ENCODE peak calls at places on chromosomes 5 and 9, in four cellular contexts. L is tibial nerve, N is left ventricle myocardium inferior, M is Peyer's patch. H is an unnamed sample. For H3K4me1, the result is how much of the 10 kb centered on the place peaks cover.

GRCh38 chr5:2891781-2892180 is 140.3 kb upstream of the IRX2 start:
- DNase-seq in L (no peak), M (no peak), N (no peak), H (no peak)

GRCh38 chr5:320524-321232 is 836 bp upstream of the AHRR start:
- DNase-seq in N (no peak), L (no peak), M (no peak), H (no peak)

GRCh38 chr9:526904-527591 is 312.4 kb downstream of the DOCK8 start:
- DNase-seq in N (no peak), L (no peak), M (no peak), H (no peak)

GRCh38 chr9:133003071-133003461 is 24.6 kb downstream of the GFI1B start:
- DNase-seq in N (no peak), L (no peak), M (no peak), H (no peak)

GRCh38 chr5:19734706-19735240 is 253.2 kb downstream of the CDH18 start:
- DNase-seq in N (no peak), M (no peak), L (no peak), H (no peak)

GRCh38 chr9:86901511-86901910 is 45.8 kb downstream of the GAS1 start:
- DNase-seq in M (no peak), N (no peak), L (no peak), H (no peak)

GRCh38 chr9:133137451-133138231 is 16.6 kb upstream of the RALGDS start:
- DNase-seq in N (peak), L (no peak), M (no peak), H (no peak)

GRCh38 chr5:177487975-177488374 is 9.4 kb downstream of the PDLIM7 start:
- DNase-seq in M (no peak), N (no peak), L (no peak), H (no peak)

GRCh38 chr9:19424176-19424779 is 15.5 kb downstream of the ACER2 start:
- DNase-seq in N (no peak), L (no peak), M (no peak), H (no peak)

GRCh38 chr5:141409598-141410306 is 1.9 kb downstream of the PCDHGB6 start:
- DNase-seq in N (no peak), L (no peak), M (no peak), H (no peak)

GRCh38 chr9:129162901-129163670 is 15.0 kb downstream of the IER5L start:
- DNase-seq in M (no peak), N (no peak), L (no peak), H (no peak)

DNA sequence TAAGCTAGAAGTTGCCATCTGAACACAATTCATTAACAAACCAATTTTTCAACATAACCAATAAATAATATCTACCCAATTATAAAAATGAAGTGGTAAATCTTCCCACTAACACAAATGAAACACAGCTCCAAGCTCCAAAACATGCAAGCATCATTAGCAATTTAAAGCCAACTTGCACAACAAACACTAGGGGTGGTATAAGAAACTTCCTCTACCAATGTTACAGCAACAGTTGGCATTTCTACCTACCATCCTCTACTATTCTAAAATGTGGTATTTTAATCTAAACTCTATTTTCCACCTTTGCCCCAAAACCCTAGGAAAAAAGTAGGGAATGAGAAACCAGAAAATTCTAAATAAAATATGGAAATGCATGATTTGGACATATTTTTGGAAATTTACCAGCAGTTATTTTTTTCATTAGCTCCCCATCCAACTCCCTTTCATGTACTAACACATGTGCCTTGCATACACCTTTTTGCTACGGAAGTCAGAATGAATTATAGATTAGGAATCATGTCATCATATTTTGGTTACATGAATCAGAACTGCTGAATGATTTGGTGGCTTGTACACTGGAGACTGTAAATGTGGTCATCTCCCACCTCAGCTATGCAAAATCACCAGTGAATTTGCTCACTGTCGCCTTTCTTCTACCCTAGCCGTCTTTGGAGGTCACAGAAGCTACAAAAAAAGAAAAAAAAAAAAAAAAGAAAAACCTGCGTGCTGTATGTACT is 4.1 kb downstream of the NR6A1 start:
- DNase-seq in N (no peak), L (no peak), M (no peak), H (no peak)
- H3K4me3 ChIP-seq in N (no peak), L (no peak), M (no peak), H (no peak)

DNA sequence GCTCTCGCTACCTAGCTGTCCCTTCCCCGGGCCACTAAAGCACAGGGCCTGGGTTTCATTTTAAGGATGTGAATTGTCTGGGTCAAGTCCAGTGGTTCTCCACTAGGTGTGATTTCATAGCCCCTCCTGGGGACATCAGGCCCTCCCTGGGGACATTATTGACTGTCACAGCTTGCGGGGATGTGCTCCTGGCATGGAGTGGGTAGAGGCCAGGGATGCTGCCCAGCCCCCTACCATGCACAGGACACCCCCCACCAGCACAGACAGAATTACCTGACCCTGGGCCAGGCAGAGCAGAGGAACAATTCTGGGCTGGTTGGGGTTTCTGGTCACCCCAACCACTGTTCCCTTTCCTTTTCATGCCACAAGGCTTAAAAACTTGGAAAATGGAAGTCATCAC is 4.1 kb downstream of the FAM78A start:
- DNase-seq in N (no peak), M (no peak), L (no peak), H (no peak)
- H3K4me1 ChIP-seq in N (half or more), M (under half), L (under half), H (under half)

DNA sequence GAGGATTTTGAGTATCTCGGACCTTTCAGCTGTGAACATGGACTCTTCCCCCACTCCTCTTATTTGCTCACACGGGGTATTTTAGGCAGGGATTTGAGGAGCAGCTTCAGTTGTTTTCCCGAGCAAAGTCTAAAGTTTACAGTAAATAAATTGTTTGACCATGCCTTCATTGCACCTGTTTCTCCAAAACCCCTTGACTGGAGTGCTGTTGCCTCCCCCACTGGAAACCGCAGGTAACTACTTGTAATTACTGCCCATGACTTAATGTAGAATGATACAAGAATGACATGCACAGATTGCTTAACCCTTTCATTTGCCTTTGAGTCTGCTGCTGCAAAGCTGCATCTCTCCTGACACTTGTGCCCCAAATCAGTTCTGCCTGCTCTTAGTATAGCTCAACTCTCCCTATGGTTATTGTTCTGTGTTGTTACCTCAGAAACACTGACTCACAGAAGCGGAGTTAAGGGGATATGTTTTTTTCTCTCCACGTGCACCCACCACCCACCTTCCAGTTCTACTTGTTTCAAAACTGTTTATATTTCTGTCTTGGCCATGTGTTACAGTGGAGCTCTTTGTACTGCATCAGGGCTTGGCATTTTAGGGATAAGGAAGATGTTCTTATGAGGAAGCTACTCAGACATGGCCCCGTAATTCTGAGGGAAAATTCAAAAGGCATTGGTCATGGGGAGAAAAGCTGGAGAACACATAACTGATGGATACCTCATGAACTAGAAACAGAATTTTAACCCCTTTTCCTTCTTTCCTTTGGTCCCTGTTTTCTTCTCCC is 2.2 kb downstream of the ADRB2 start:
- DNase-seq in N (no peak), M (no peak), L (no peak), H (no peak)
- H3K4me3 ChIP-seq in N (peak), M (peak), L (peak), H (peak)

DNA sequence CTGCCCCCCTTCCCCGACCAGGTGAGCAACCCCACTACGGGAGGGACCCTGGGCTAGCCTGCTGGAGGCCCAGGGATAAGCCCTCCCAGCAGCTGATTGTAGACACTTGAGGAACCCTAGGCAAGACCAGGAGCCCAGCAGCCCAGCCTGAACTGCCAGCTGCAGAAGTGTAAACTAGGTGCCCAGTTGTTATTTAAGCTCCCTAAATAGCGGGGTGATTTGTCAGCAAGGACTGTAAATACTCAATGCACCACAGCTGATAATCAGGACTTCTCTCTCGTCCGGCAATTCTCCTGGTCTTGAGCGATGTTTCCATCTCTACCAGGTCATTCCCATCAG is 41.2 kb downstream of the RAPGEF1 start:
- DNase-seq in L (no peak), M (no peak), N (no peak), H (no peak)
- H3K4me1 ChIP-seq in L (under half), M (under half), N (half or more), H (under half)

GRCh38 chr9:123049589-123050222 is 16.2 kb downstream of the GPR21 start:
- DNase-seq in L (peak), M (no peak), N (no peak), H (no peak)
- H3K4me3 ChIP-seq in L (no peak), M (no peak), N (no peak), H (no peak)

DNA sequence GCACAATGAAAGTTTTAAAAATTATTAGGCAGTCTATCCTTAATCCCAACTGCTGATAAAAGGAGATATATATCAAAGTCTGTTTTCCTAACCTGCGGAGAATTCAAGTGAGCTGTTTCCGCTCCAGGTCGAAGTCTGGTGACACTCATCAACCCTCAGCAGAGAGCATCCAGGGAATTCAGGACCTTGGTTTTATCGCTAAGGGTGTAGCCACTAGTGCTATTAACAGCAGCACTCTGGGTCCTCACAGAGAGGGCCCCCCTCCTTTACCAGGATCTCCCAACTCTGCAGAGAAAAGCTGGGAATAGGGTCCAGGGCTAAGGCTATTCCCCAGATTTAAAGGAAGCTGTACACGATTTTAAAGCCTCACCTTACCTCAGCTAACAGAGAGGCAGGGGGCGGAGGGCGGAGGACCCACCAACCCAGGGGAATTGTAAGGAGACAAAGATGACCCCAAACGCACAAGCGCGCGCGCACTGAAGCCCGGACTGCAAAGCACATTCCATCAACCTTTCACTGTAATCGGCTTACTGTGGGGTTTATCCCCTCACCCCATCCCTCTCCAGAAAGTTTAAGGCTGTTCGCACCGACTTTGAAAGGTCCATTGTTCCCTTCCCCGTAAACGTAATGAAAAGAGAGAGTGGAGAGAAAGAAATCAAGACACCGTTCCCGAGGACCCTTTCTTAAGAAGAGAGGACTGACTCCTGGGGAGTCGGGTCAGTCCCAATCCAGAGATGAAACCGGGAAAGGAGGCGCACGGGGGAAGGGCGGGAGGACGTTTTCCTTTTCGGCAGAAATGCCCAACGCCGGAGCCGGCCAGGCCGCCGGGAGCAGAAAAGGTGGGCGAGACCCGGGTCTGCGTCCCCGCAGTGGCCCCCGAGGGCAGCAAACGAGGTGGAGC is 642 bp downstream of the CEMIP2 start:
- DNase-seq in N (peak), L (no peak), M (no peak), H (peak)
- H3K4me1 ChIP-seq in N (half or more), L (under half), M (under half), H (under half)

DNA sequence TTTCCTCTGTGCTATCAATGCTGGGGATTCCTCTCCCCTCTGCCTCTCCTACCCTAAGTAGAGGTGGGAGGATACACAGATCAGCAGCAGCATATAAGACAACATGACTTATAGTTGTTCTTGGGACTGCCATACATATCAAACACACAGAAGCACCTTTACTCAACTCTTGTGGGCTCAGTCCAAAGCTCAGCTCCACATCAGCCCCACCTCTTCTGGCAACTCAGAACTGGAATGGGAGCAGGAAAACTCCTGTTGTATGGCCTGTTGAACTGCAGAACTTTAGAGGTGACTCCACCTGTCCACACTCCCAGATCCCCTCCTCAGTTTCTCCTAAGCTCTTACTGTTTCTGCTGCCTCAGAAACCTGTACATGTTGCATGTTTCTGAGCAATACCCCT is 127.8 kb downstream of the SV2C start:
- DNase-seq in L (no peak), M (no peak), N (no peak), H (no peak)
- H3K4me3 ChIP-seq in L (no peak), M (no peak), N (no peak), H (no peak)

GRCh38 chr5:150486402-150487198 is 21.3 kb upstream of the NDST1 start:
- DNase-seq in N (peak), M (peak), L (peak), H (peak)

GRCh38 chr5:150488519-150489357 is 19.2 kb upstream of the NDST1 start:
- DNase-seq in L (peak), M (no peak), N (peak), H (peak)

GRCh38 chr5:150485770-150486401 is 22.0 kb upstream of the NDST1 start:
- DNase-seq in L (peak), N (peak), M (peak), H (peak)

GRCh38 chr5:150489358-150490295 is 18.3 kb upstream of the NDST1 start:
- DNase-seq in N (no peak), L (no peak), M (peak), H (no peak)

GRCh38 chr5:150487199-150488061 is 20.5 kb upstream of the NDST1 start:
- DNase-seq in L (peak), N (peak), M (peak), H (peak)
- H3K4me1 ChIP-seq in L (half or more), N (half or more), M (under half), H (under half)

DNA sequence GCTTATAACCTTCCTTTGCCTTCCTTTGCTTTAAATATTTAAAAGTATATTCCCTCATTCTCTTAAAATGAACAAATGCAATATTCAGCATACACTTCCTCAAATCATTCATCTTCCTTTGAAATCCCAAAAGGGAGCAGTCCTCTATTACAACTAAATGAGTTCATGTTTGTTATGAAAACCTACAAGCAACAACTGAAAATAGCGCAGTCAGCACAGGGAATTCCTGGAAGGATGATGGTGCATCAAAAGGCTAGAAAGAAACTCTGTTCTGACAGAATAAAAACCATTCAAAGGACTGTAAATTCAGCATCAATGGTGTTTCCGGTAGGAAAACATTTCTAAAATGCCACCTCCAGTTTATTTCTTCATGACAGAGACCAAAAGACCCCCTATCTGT is 3.3 kb downstream of the NR6A1 start:
- DNase-seq in M (no peak), N (no peak), L (no peak), H (no peak)
- H3K4me3 ChIP-seq in M (no peak), N (no peak), L (no peak), H (no peak)